ENCODE peak calls at places on chromosomes 1 and 21, in six cellular contexts. C, E, I, O, V and G are unnamed samples.

GRCh38 chr21:42427809-42428419 is 24.2 kb downstream of the UBASH3A start:
- DNase-seq in I (no peak), C (no peak), E (no peak), V (no peak), O (no peak), G (no peak)

GRCh38 chr1:1183221-1183747 is 9.6 kb downstream of the TTLL10 start:
- DNase-seq in E (no peak), I (no peak), O (no peak), V (no peak), C (no peak), G (no peak)

GRCh38 chr1:246404078-246404477 is 103.0 kb downstream of the SMYD3 start:
- DNase-seq in I (no peak), V (no peak), C (no peak), E (no peak), O (no peak), G (no peak)

GRCh38 chr1:165686121-165686970 is 12.0 kb downstream of the ALDH9A1 start:
- DNase-seq in V (no peak), C (no peak), I (peak), E (peak), O (no peak), G (no peak)

GRCh38 chr1:165353731-165354671 is 2.5 kb downstream of the LMX1A start:
- DNase-seq in O (no peak), I (no peak), V (no peak), C (no peak), E (no peak), G (no peak)

GRCh38 chr1:16607433-16607851 is 5.9 kb downstream of the NBPF1 start:
- DNase-seq in V (no peak), C (no peak), O (no peak), I (no peak), E (no peak), G (peak)

GRCh38 chr1:58785424-58786058 is 1.7 kb upstream of the JUN start:
- DNase-seq in O (no peak), I (peak), E (no peak), V (peak), C (no peak), G (peak)

GRCh38 chr1:224583774-224584173 is 32.3 kb upstream of the CNIH3 start:
- DNase-seq in O (no peak), V (no peak), E (no peak), I (no peak), C (no peak), G (no peak)

GRCh38 chr1:62725255-62725654 is 37.1 kb upstream of the DOCK7 start:
- DNase-seq in I (no peak), O (no peak), V (peak), E (no peak), C (peak), G (no peak)

GRCh38 chr1:25245809-25246599 is 1.2 kb downstream of the RSRP1 start:
- DNase-seq in E (no peak), C (peak), I (peak), V (peak), O (no peak), G (peak)

GRCh38 chr1:84855168-84855567 is 37.8 kb downstream of the LPAR3 start:
- DNase-seq in I (peak), O (no peak), V (peak), E (no peak), C (no peak), G (no peak)

GRCh38 chr1:110964400-110964903 is 730 bp upstream of the LRIF1 start:
- DNase-seq in I (no peak), V (no peak), O (no peak), C (no peak), E (no peak), G (no peak)

GRCh38 chr1:17597651-17598050 is 58.2 kb downstream of the ARHGEF10L start:
- DNase-seq in V (no peak), I (no peak), C (no peak), E (no peak), O (no peak), G (no peak)

GRCh38 chr1:160369087-160369486 is 2.2 kb downstream of the NHLH1 start:
- DNase-seq in I (no peak), V (no peak), C (no peak), O (no peak), E (no peak), G (no peak)

GRCh38 chr1:47225430-47226100 is 6.5 kb downstream of the TAL1 start:
- DNase-seq in I (no peak), C (peak), E (no peak), V (no peak), O (no peak), G (no peak)

GRCh38 chr1:47226121-47226977 is 5.7 kb downstream of the TAL1 start:
- DNase-seq in C (peak), E (no peak), V (no peak), O (no peak), I (no peak), G (no peak)

GRCh38 chr1:47223174-47223920 is 8.7 kb downstream of the TAL1 start:
- DNase-seq in V (no peak), E (no peak), C (no peak), I (no peak), O (no peak), G (no peak)

GRCh38 chr1:47223921-47224675 is 7.9 kb downstream of the TAL1 start:
- DNase-seq in C (no peak), V (no peak), E (no peak), I (no peak), O (no peak), G (no peak)

GRCh38 chr1:47224676-47225399 is 7.2 kb downstream of the TAL1 start:
- DNase-seq in C (no peak), O (no peak), E (no peak), V (no peak), I (no peak), G (no peak)
- TF ChIP-seq EZH2 in C (no peak), O (peak), E (peak), V (peak), I (no peak), G (no peak)

GRCh38 chr1:53415432-53415831 is 43.8 kb upstream of the DMRTB1 start:
- DNase-seq in O (no peak), I (no peak), V (no peak), E (no peak), C (no peak), G (no peak)
- TF ChIP-seq EZH2 in O (no peak), I (no peak), V (no peak), E (no peak), C (no peak), G (no peak)

GRCh38 chr1:23344987-23345472 is 946 bp upstream of the HNRNPR start:
- DNase-seq in E (no peak), I (no peak), C (no peak), O (no peak), V (no peak), G (no peak)
- TF ChIP-seq EZH2 in E (no peak), I (no peak), C (no peak), O (no peak), V (no peak), G (no peak)

GRCh38 chr1:239997515-239998311 is 94.0 kb upstream of the FMN2 start:
- DNase-seq in E (no peak), C (no peak), V (no peak), I (no peak), O (no peak), G (no peak)
- TF ChIP-seq EZH2 in E (no peak), C (peak), V (peak), I (no peak), O (no peak), G (no peak)

DNA sequence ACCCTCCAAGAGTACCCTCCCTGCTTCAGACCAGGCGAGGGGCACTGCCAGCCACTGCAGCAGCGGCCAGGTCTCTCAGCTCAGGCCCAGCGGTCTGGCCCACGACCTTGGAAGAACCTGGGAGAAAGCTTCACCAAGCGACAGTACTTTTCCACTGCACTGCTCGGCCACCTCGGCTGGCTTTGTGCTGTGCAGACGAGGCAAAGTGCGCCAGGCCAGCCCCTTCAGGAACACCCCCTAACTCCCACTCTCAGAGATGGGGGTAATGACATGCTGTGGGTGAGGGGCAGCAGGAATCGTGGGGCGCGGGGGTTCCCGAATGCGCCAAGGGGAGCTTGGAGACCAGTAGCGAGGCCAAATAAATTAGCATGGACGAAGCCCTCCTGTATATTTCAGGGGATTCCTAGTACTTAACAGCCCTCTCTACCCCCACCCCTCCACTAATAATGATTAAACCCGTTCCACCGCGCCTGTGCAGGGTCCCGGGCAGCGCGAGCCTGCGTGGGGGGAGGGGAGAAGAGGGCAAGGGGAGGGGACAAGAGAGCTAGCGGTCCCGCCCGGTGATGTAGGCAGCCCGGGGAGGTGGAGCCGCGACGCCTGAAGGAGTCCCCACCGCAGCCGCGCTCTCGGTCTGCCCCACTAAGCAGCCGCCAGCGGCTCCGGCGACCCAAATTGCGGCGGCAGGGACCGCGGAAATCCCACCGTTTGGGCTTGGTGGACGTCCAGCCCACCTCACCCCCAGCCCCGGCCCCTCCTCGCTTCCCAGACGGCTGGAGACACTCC is at the start of gene FAM43B:
- DNase-seq in C (peak), O (no peak), V (peak), I (no peak), E (no peak), G (no peak)
- TF ChIP-seq EZH2 in C (no peak), O (no peak), V (no peak), I (no peak), E (no peak), G (no peak)

GRCh38 chr1:192814805-192815204 is 6.0 kb downstream of the RGS2 start:
- DNase-seq in C (no peak), O (no peak), E (no peak), V (no peak), I (no peak), G (no peak)
- TF ChIP-seq EZH2 in C (no peak), O (no peak), E (no peak), V (no peak), I (no peak), G (no peak)

DNA sequence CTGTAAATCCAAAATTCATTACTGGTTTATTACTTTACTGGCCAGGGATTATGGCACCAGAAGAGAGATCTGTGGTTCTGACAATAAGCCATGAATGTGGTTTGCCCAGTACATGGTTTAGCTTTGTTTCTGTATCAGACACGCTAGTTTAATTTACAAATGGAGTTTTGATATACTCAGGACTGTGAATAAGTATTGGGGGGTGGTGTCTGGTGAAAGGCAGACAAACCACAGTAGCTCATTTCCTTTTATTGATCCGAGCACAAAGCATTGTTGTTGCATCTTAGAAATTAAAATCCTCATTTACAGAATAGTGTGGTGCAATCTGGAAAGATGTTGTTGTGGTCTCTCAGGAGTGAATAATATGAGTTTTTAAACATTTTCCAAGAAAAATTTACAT is 96.0 kb downstream of the ST6GALNAC3 start:
- DNase-seq in V (no peak), O (no peak), C (no peak), E (no peak), I (no peak), G (no peak)
- TF ChIP-seq EZH2 in V (no peak), O (no peak), C (no peak), E (no peak), I (no peak), G (no peak)